ENCODE peak calls at places on chromosomes 16 and 17, in seven cellular contexts. K is globus pallidus; M is KBM-7; P is CD4-positive, alpha-beta T cell; V is T-helper 17 cell; G is T-helper 1 cell; B is lower leg skin. W is an unnamed sample.

GRCh38 chr16:70635356-70636016 is 10.9 kb upstream of the IL34 start:
- DNase-seq in K (no peak), M (no peak), P (no peak), V (no peak), G (no peak), B (no peak), W (no peak)

GRCh38 chr17:42002792-42003301 is 14.4 kb downstream of the DNAJC7 start:
- DNase-seq in K (peak), M (no peak), P (no peak), V (no peak), G (no peak), B (no peak), W (no peak)

GRCh38 chr17:9842057-9842758 is 16.5 kb downstream of the GLP2R start:
- DNase-seq in K (peak), M (no peak), P (no peak), V (no peak), G (no peak), B (peak), W (no peak)

GRCh38 chr16:7990864-7991263 is 599.4 kb downstream of the TMEM114 start:
- DNase-seq in K (no peak), M (no peak), P (no peak), V (no peak), G (no peak), B (no peak), W (no peak)

GRCh38 chr16:11980167-11980844 is 3.8 kb downstream of the SNX29 start:
- DNase-seq in K (no peak), M (no peak), P (no peak), V (no peak), G (no peak), B (no peak), W (no peak)

GRCh38 chr17:19383681-19384470 is 3.1 kb downstream of the MFAP4 start:
- DNase-seq in K (no peak), M (no peak), P (no peak), V (no peak), G (no peak), B (peak), W (no peak)

GRCh38 chr17:77637807-77638182 is 320.7 kb upstream of the TNRC6C start:
- DNase-seq in K (no peak), M (no peak), P (no peak), V (no peak), G (no peak), B (no peak), W (no peak)

GRCh38 chr17:76495663-76496400 is 5.4 kb downstream of the RHBDF2 start:
- DNase-seq in K (no peak), M (no peak), P (no peak), V (no peak), G (no peak), B (no peak), W (no peak)

GRCh38 chr17:77433385-77434135 is 292.8 kb downstream of the SEC14L1 start:
- DNase-seq in K (no peak), M (no peak), P (peak), V (no peak), G (no peak), B (no peak), W (no peak)

GRCh38 chr17:78238823-78239488 is 7.5 kb downstream of the TMEM235 start:
- DNase-seq in K (no peak), M (no peak), P (no peak), V (no peak), G (no peak), B (no peak), W (no peak)

GRCh38 chr17:74118504-74118903 is 85.0 kb upstream of the RPL38 start:
- DNase-seq in K (no peak), M (no peak), P (no peak), V (no peak), G (no peak), B (peak), W (no peak)

GRCh38 chr17:73689596-73690275 is 45.5 kb upstream of the SDK2 start:
- DNase-seq in K (no peak), M (no peak), P (no peak), V (no peak), G (no peak), B (no peak), W (no peak)

W was measured in immature natural killer cell.